ENCODE peak calls at places on chromosomes 3 and 15, in four cellular contexts. One of them, this sample, is unnamed.

GRCh38 chr15:34726407-34727100 is 28.2 kb downstream of the GJD2 start:
- DNase-seq in K562: no peak
- DNase-seq in H1: no peak
- DNase-seq in GM12878: no peak
- DNase-seq in this sample: no peak

GRCh38 chr3:154795582-154795981 is 284.5 kb upstream of the MME start:
- DNase-seq in GM12878: no peak
- DNase-seq in H1: no peak
- DNase-seq in K562: no peak
- DNase-seq in this sample: no peak

GRCh38 chr3:78918361-78919020 is 849.3 kb downstream of the ROBO1 start:
- DNase-seq in H1: no peak
- DNase-seq in GM12878: peak
- DNase-seq in K562: no peak
- DNase-seq in this sample: no peak

GRCh38 chr15:99421172-99421656 is 144.6 kb upstream of the MEF2A start:
- DNase-seq in K562: no peak
- DNase-seq in GM12878: no peak
- DNase-seq in H1: peak
- DNase-seq in this sample: peak

GRCh38 chr3:33186524-33187367 is 31.9 kb downstream of the SUSD5 start:
- DNase-seq in GM12878: no peak
- DNase-seq in K562: no peak
- DNase-seq in H1: no peak
- DNase-seq in this sample: peak

GRCh38 chr15:80474224-80474619 is 70.0 kb downstream of the ARNT2 start:
- DNase-seq in GM12878: no peak
- DNase-seq in K562: no peak
- DNase-seq in H1: no peak
- DNase-seq in this sample: no peak

GRCh38 chr3:171384101-171384891 is 75.9 kb downstream of the TNIK start:
- DNase-seq in GM12878: no peak
- DNase-seq in K562: no peak
- DNase-seq in H1: no peak
- DNase-seq in this sample: no peak

GRCh38 chr15:58056015-58056414 is 9.5 kb downstream of the ALDH1A2 start:
- DNase-seq in K562: no peak
- DNase-seq in H1: no peak
- DNase-seq in GM12878: no peak
- DNase-seq in this sample: no peak

GRCh38 chr15:39054128-39054732 is 489.6 kb upstream of the RASGRP1 start:
- DNase-seq in K562: no peak
- DNase-seq in GM12878: no peak
- DNase-seq in H1: no peak
- DNase-seq in this sample: no peak

DNA sequence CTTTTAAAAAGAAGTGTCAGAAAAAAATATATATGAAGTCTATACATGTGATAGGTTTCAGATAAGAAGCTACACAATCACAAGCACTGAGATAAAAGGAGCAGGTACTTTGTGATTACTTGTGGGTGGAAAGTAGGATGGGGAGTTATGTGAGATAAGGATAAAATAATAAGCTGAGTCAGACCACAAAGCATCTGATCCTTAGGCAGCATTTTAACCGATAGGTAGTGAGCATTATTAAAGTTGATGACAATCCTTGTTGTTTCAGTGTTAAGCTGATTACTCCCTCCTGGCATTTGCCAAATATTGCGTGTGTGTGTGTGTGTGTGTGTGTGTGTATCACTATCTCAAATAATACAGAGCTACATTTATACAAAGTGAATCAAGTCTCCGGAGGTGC is 483.1 kb downstream of the NAALADL2 start:
- DNase-seq in H1: no peak
- DNase-seq in K562: no peak
- DNase-seq in GM12878: no peak
- DNase-seq in this sample: no peak
- TF ChIP-seq ZNF274 in H1: no peak
- TF ChIP-seq ZNF274 in K562: no peak
- TF ChIP-seq ZNF274 in GM12878: no peak
- TF ChIP-seq ZNF274 in this sample: no peak

GRCh38 chr3:149449100-149449654 is 25.3 kb upstream of the TM4SF4 start:
- DNase-seq in GM12878: no peak
- DNase-seq in K562: no peak
- DNase-seq in H1: no peak
- DNase-seq in this sample: no peak
- TF ChIP-seq HDAC2 in GM12878: no peak
- TF ChIP-seq HDAC2 in K562: no peak
- TF ChIP-seq HDAC2 in H1: no peak
- TF ChIP-seq HDAC2 in this sample: no peak

GRCh38 chr3:186909078-186909853 is 21.1 kb upstream of the ST6GAL1 start:
- DNase-seq in GM12878: no peak
- DNase-seq in K562: peak
- DNase-seq in H1: no peak
- DNase-seq in this sample: peak
- TF ChIP-seq ZNF274 in GM12878: no peak
- TF ChIP-seq ZNF274 in K562: no peak
- TF ChIP-seq ZNF274 in H1: no peak
- TF ChIP-seq ZNF274 in this sample: no peak

DNA sequence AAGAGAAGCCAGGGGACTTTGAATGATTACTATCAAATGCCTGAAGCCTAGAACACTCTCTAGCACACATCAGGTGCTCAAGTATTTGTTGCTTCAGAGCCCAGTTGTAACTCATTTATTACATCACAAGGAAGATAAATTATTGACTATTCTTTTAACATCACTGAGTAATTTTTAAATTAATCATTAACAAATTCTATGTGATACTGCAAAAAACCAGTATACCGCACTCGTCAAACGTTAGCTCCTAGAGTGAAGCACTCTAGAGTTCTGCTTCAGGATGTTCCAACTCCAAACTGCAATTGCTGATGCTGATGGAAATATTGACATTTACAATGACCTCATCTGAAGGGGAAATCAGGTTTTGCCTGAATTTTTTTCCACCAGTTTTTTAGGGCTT is 123.2 kb upstream of the STAC start:
- DNase-seq in GM12878: no peak
- DNase-seq in H1: no peak
- DNase-seq in K562: no peak
- DNase-seq in this sample: no peak
- TF ChIP-seq HDAC2 in GM12878: no peak
- TF ChIP-seq HDAC2 in H1: no peak
- TF ChIP-seq HDAC2 in K562: no peak
- TF ChIP-seq HDAC2 in this sample: no peak

DNA sequence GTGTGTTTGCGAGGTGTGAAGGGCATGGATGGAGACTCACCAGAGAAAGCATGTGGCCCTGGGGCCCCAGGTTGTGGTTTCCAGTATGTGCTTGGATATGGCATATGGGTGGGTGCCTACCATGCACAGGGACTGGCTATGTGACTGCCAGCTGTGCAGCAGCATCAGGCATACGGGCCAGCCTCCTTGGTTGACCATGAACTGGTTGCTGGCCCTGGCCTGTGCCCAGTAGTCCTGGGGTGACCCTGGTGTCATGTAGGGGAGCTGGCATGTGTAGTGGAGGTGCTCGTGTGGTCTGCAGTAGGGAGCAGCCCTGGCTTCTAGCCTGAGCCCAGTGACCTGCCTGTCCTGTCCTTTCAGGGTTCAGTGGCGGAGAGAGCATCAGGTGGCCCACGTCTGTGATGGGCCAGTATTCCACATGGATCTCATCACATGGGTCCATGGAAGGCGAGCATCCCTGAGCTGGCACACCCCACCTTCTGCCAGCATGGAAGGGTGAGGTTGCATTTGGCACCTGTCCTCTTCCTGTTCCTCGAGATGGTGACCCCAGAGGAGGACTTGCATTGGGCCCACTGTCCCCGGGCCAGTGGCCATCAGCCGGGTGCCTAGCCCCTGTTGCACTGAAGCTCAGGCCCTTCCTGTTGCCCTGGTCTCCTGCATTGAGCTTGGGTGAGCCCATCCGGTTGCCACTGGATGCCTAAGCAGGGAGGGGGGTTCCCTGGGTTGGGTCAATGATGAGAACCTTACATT is 229.0 kb downstream of the SNRPN start:
- DNase-seq in GM12878: no peak
- DNase-seq in K562: no peak
- DNase-seq in H1: no peak
- DNase-seq in this sample: no peak
- TF ChIP-seq ZNF274 in GM12878: no peak
- TF ChIP-seq ZNF274 in K562: no peak
- TF ChIP-seq ZNF274 in H1: no peak
- TF ChIP-seq ZNF274 in this sample: no peak

GRCh38 chr3:16769525-16769924 is 115.2 kb upstream of the PLCL2 start:
- DNase-seq in K562: no peak
- DNase-seq in H1: no peak
- DNase-seq in GM12878: no peak
- DNase-seq in this sample: no peak

GRCh38 chr3:16770021-16770420 is 114.7 kb upstream of the PLCL2 start:
- DNase-seq in H1: no peak
- DNase-seq in GM12878: no peak
- DNase-seq in K562: no peak
- DNase-seq in this sample: no peak

GRCh38 chr3:16768956-16769355 is 115.8 kb upstream of the PLCL2 start:
- DNase-seq in GM12878: no peak
- DNase-seq in H1: no peak
- DNase-seq in K562: no peak
- DNase-seq in this sample: no peak

GRCh38 chr3:16767006-16767405 is 117.7 kb upstream of the PLCL2 start:
- DNase-seq in H1: no peak
- DNase-seq in GM12878: no peak
- DNase-seq in K562: no peak
- DNase-seq in this sample: no peak

DNA sequence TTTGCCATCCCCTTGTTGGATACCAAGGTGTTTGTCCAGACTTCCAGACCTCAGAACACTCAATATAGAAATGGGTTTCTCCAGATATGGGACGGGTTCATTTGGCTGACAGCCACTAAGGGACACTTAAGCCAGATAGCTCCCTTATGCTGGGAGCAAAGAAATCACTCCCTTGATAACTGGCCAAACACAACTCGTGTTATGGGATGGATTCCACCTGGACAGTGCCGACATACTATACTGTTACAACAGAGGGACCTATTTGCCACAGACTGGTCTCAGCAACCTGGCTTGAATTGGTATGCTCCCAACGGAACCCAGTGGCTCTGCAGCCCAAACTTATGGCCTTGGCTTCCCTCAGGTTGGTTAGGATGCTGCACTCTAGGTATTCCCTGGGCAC is 114.0 kb upstream of the PLCL2 start:
- DNase-seq in K562: no peak
- DNase-seq in H1: no peak
- DNase-seq in GM12878: no peak
- DNase-seq in this sample: no peak
- TF ChIP-seq HDAC2 in K562: no peak
- TF ChIP-seq HDAC2 in H1: no peak
- TF ChIP-seq HDAC2 in GM12878: no peak
- TF ChIP-seq HDAC2 in this sample: no peak

DNA sequence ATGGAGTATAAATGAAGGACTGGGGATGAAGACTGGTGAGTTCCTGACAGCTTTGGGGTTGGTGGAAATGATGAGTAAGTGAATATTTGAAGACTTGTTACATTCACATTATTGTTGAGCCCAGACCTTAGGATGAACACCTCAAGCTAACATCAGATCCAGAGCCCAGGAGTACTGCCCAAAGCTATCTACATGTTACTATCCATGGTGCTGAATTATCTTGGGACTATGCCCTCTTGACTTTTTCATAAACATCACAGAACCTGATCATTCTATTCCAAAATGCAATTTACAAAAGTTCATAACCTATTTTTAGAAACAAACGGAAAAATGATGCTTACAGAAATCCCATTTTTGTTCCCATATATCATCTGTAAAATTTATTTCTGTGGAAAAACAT is 613.3 kb downstream of the TUSC7 start:
- DNase-seq in GM12878: no peak
- DNase-seq in K562: no peak
- DNase-seq in H1: no peak
- DNase-seq in this sample: no peak
- TF ChIP-seq ZNF274 in GM12878: no peak
- TF ChIP-seq ZNF274 in K562: no peak
- TF ChIP-seq ZNF274 in H1: no peak
- TF ChIP-seq ZNF274 in this sample: no peak

GRCh38 chr3:52401021-52401420 is 43.9 kb downstream of the SEMA3G start:
- DNase-seq in GM12878: no peak
- DNase-seq in K562: no peak
- DNase-seq in H1: no peak
- DNase-seq in this sample: no peak

GRCh38 chr3:52401551-52401950 is 43.4 kb downstream of the SEMA3G start:
- DNase-seq in K562: no peak
- DNase-seq in GM12878: no peak
- DNase-seq in H1: no peak
- DNase-seq in this sample: no peak

GRCh38 chr3:52399131-52399530 is 45.8 kb downstream of the SEMA3G start:
- DNase-seq in H1: no peak
- DNase-seq in GM12878: no peak
- DNase-seq in K562: no peak
- DNase-seq in this sample: no peak

GRCh38 chr3:52399593-52399992 is 45.3 kb downstream of the SEMA3G start:
- DNase-seq in H1: no peak
- DNase-seq in K562: no peak
- DNase-seq in GM12878: no peak
- DNase-seq in this sample: no peak

GRCh38 chr3:52400275-52400793 is 44.6 kb downstream of the SEMA3G start:
- DNase-seq in K562: peak
- DNase-seq in GM12878: no peak
- DNase-seq in H1: no peak
- DNase-seq in this sample: no peak
- TF ChIP-seq HDAC2 in K562: no peak
- TF ChIP-seq HDAC2 in GM12878: no peak
- TF ChIP-seq HDAC2 in H1: no peak
- TF ChIP-seq HDAC2 in this sample: no peak

This sample was measured in HepG2.